ENCODE peak calls at places on chromosomes 13 and 19, in eight cellular contexts. X, O, F, T, B, R, P and Z are unnamed samples.

GRCh38 chr19:2553510-2553909 is 77.6 kb downstream of the GADD45B start:
- DNase-seq in X (no peak), P (no peak), O (no peak), B (no peak), T (no peak), R (no peak), F (no peak), Z (no peak)

GRCh38 chr13:25493930-25494707 is 122.3 kb downstream of the ATP8A2 start:
- DNase-seq in T (no peak), X (no peak), P (no peak), F (no peak), R (no peak), B (no peak), O (peak), Z (no peak)

GRCh38 chr13:111572956-111573355 is 252.5 kb downstream of the TEX29 start:
- DNase-seq in R (peak), P (no peak), T (no peak), F (peak), O (no peak), X (no peak), B (no peak), Z (no peak)

GRCh38 chr19:35908010-35908441 is at the start of gene TYROBP:
- DNase-seq in B (no peak), F (no peak), O (peak), P (no peak), R (no peak), X (no peak), T (no peak), Z (no peak)

GRCh38 chr19:22784051-22784450 is at the start of gene ZNF99:
- DNase-seq in R (peak), X (no peak), F (no peak), T (no peak), B (peak), P (no peak), O (no peak), Z (no peak)

GRCh38 chr13:71499235-71499634 is 367.8 kb downstream of the DACH1 start:
- DNase-seq in X (no peak), P (no peak), R (no peak), O (no peak), T (no peak), B (no peak), F (no peak), Z (no peak)

GRCh38 chr13:20174656-20175405 is 14.0 kb upstream of the GJA3 start:
- DNase-seq in T (peak), R (peak), P (peak), O (peak), X (no peak), B (no peak), F (no peak), Z (no peak)

GRCh38 chr19:16039081-16039480 is 37.2 kb upstream of the TPM4 start:
- DNase-seq in R (no peak), T (no peak), X (no peak), B (no peak), P (no peak), O (no peak), F (no peak), Z (peak)

GRCh38 chr19:41927810-41928192 is 448 bp downstream of the ERFL start:
- DNase-seq in B (no peak), X (no peak), O (no peak), F (no peak), R (no peak), P (no peak), T (no peak), Z (no peak)

GRCh38 chr13:62633448-62633847 is 1217.8 kb upstream of the PCDH20 start:
- DNase-seq in B (no peak), X (no peak), F (no peak), P (no peak), T (no peak), R (no peak), O (no peak), Z (no peak)

GRCh38 chr19:31220540-31220939 is 128.7 kb downstream of the TSHZ3 start:
- DNase-seq in R (no peak), P (no peak), O (peak), T (peak), X (no peak), B (no peak), F (no peak), Z (no peak)

GRCh38 chr13:30572859-30573275 is 44.9 kb upstream of the USPL1 start:
- DNase-seq in T (peak), B (no peak), F (no peak), X (no peak), O (peak), P (no peak), R (no peak), Z (no peak)

GRCh38 chr19:558770-559439 is 13.5 kb upstream of the BSG start:
- DNase-seq in F (no peak), B (no peak), T (peak), R (no peak), P (no peak), O (no peak), X (no peak), Z (no peak)

GRCh38 chr19:1181606-1182005 is 7.5 kb upstream of the SBNO2 start:
- DNase-seq in T (no peak), F (no peak), O (no peak), R (peak), B (no peak), P (no peak), X (no peak), Z (no peak)

GRCh38 chr19:20664917-20665781 is 3.8 kb upstream of the ZNF626 start:
- DNase-seq in X (peak), O (peak), P (no peak), R (no peak), F (no peak), B (no peak), T (peak), Z (peak)

GRCh38 chr13:26787961-26788360 is 27.4 kb upstream of the GPR12 start:
- DNase-seq in P (no peak), O (no peak), B (no peak), X (no peak), F (peak), R (no peak), T (no peak), Z (no peak)

GRCh38 chr19:45522010-45522941 is 15.0 kb downstream of the VASP start:
- DNase-seq in P (no peak), T (no peak), X (no peak), O (no peak), B (no peak), R (no peak), F (no peak), Z (no peak)

GRCh38 chr13:92745233-92745632 is 481.4 kb upstream of the GPC6 start:
- DNase-seq in R (no peak), T (no peak), P (no peak), X (no peak), F (peak), B (no peak), O (no peak), Z (no peak)

GRCh38 chr19:2477732-2478191 is 1.8 kb downstream of the GADD45B start:
- DNase-seq in F (no peak), O (peak), P (no peak), R (peak), T (peak), B (no peak), X (no peak), Z (peak)

GRCh38 chr19:18847516-18848463 is 16.0 kb downstream of the UPF1 start:
- DNase-seq in T (peak), X (no peak), O (no peak), B (no peak), R (no peak), P (no peak), F (no peak), Z (no peak)

GRCh38 chr19:40560092-40560507 is 16.6 kb upstream of the SHKBP1 start:
- DNase-seq in T (no peak), P (no peak), F (peak), R (no peak), O (no peak), B (no peak), X (no peak), Z (peak)

GRCh38 chr19:676343-677105 is at the start of gene FSTL3:
- DNase-seq in X (no peak), R (no peak), O (no peak), T (peak), P (no peak), B (no peak), F (no peak), Z (peak)

GRCh38 chr13:41973247-41973741 is 12.4 kb upstream of the VWA8 start:
- DNase-seq in X (peak), T (no peak), R (no peak), P (no peak), O (no peak), F (no peak), B (no peak), Z (no peak)

GRCh38 chr13:94917814-94918213 is 205.5 kb upstream of the SOX21 start:
- DNase-seq in R (no peak), O (peak), F (no peak), B (no peak), T (peak), P (no peak), X (peak), Z (no peak)

GRCh38 chr19:58498316-58499020 is 13.3 kb downstream of the SLC27A5 start:
- DNase-seq in P (no peak), R (peak), X (no peak), B (no peak), O (no peak), T (no peak), F (no peak), Z (no peak)

GRCh38 chr13:30431269-30431950 is 9.1 kb downstream of the UBE2L5 start:
- DNase-seq in F (no peak), B (no peak), X (no peak), R (no peak), O (no peak), T (peak), P (no peak), Z (no peak)